ENCODE peak calls at places on chromosomes 4 and X, in eight cellular contexts. S is brain microvascular endothelial cell, R is type B pancreatic cell, Z is fibroblast of mammary gland, V is endothelial cell, I is ascending aorta, N is colonic mucosa, X is endodermal cell. M is an unnamed sample.

GRCh38 chr4:134201216-134202098 is at the start of gene PABPC4L:
- DNase-seq in S (peak; percentile 48), R (peak; percentile 71), Z (peak; percentile 31), V (peak; percentile 19), I (peak; percentile 77), N (peak; percentile 22), X (peak; percentile 80), M (peak; percentile 83)

GRCh38 chrX:3501833-3502535 is 155.5 kb upstream of the MXRA5 start:
- DNase-seq in S (no peak), R (no peak), Z (peak; percentile 50), V (no peak), I (no peak), N (no peak), X (no peak), M (no peak)

GRCh38 chrX:87582453-87582852 is 64.9 kb downstream of the KLHL4 start:
- DNase-seq in S (no peak), R (no peak), Z (no peak), V (no peak), I (no peak), N (no peak), X (no peak), M (no peak)

GRCh38 chrX:145552643-145553042 is 265.0 kb upstream of the SLITRK2 start:
- DNase-seq in S (no peak), R (no peak), Z (peak; percentile 1), V (no peak), I (no peak), N (no peak), X (no peak), M (no peak)

GRCh38 chrX:1355800-1356148 is 19.2 kb downstream of the IL3RA start:
- DNase-seq in S (no peak), R (no peak), Z (no peak), V (no peak), I (no peak), N (no peak), X (peak; percentile 59), M (no peak)

GRCh38 chr4:82372874-82373815 is 646 bp downstream of the HNRNPD start:
- DNase-seq in S (peak; percentile 59), R (no peak), Z (peak; percentile 63), V (peak; percentile 72), I (peak; percentile 83), N (peak; percentile 91), X (peak; percentile 91), M (peak; percentile 94)

GRCh38 chr4:94533405-94534223 is 81.9 kb downstream of the PDLIM5 start:
- DNase-seq in S (no peak), R (no peak), Z (no peak), V (no peak), I (no peak), N (no peak), X (no peak), M (no peak)

GRCh38 chr4:182280439-182281111 is 37.4 kb downstream of the TENM3 start:
- DNase-seq in S (peak; percentile 44), R (no peak), Z (peak; percentile 60), V (no peak), I (no peak), N (no peak), X (no peak), M (no peak)

GRCh38 chr4:73609688-73610087 is 10.5 kb downstream of the RASSF6 start:
- DNase-seq in S (peak; percentile 11), R (no peak), Z (peak; percentile 87), V (no peak), I (no peak), N (no peak), X (no peak), M (no peak)

GRCh38 chr4:5355846-5356245 is 304.6 kb downstream of the STK32B start:
- DNase-seq in S (no peak), R (no peak), Z (no peak), V (no peak), I (no peak), N (no peak), X (no peak), M (no peak)

GRCh38 chrX:17632942-17633341 is 104.4 kb upstream of the SCML1 start:
- DNase-seq in S (no peak), R (no peak), Z (peak; percentile 25), V (no peak), I (no peak), N (no peak), X (no peak), M (no peak)

GRCh38 chr4:8282742-8283141 is 13.2 kb downstream of the HTRA3 start:
- DNase-seq in S (no peak), R (no peak), Z (no peak), V (no peak), I (no peak), N (no peak), X (no peak), M (no peak)

GRCh38 chr4:74501579-74501978 is 56.6 kb downstream of the AREG start:
- DNase-seq in S (peak; percentile 77), R (no peak), Z (peak; percentile 93), V (no peak), I (no peak), N (no peak), X (no peak), M (no peak)

GRCh38 chr4:76689079-76689817 is 208.7 kb downstream of the SOWAHB start:
- DNase-seq in S (no peak), R (peak; percentile 77), Z (no peak), V (peak; percentile 58), I (peak; percentile 71), N (peak; percentile 58), X (peak; percentile 92), M (no peak)

GRCh38 chrX:155662297-155662696 is 49.5 kb upstream of the TMLHE start:
- DNase-seq in S (no peak), R (no peak), Z (peak; percentile 7), V (no peak), I (no peak), N (no peak), X (peak; percentile 44), M (no peak)
- TF ChIP-seq CTCF in S (peak; percentile 45), R (peak; percentile 22), Z (peak; percentile 33), V (peak; percentile 22), I (no peak), N (peak; percentile 23), X (peak; percentile 66), M (no peak)

GRCh38 chr4:65880594-65880993 is 210.3 kb upstream of the EPHA5 start:
- DNase-seq in S (no peak), R (no peak), Z (no peak), V (no peak), I (no peak), N (no peak), X (no peak), M (no peak)
- TF ChIP-seq CTCF in S (no peak), R (no peak), Z (no peak), V (no peak), I (no peak), N (no peak), X (no peak), M (no peak)

GRCh38 chr4:10305816-10306215 is 151.4 kb downstream of the ZNF518B start:
- DNase-seq in S (no peak), R (no peak), Z (peak; percentile 6), V (no peak), I (no peak), N (no peak), X (no peak), M (no peak)
- TF ChIP-seq CTCF in S (no peak), R (no peak), Z (no peak), V (no peak), I (no peak), N (no peak), X (no peak), M (no peak)

DNA sequence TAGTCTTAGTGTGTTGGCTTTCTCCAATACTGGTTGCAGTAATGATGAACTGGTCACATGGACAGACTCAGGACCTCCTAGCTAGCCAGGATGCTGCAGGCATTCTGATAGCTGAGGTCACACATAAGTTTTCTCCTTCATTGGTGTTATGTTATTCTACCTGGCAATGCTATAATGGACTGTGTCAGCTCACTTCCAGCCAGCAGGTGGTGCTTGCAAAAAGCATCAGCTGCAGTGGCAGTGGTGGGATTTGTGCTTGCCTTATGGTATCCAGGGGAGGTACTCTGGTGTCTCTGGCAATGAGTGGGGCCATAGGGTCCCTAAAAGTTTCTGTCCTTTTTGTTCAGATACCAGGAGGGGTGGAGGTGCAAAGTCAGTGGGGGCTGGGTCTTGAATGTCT is 33.6 kb downstream of the ZNF330 start:
- DNase-seq in S (no peak), R (no peak), Z (no peak), V (no peak), I (no peak), N (no peak), X (peak; percentile 65), M (no peak)
- TF ChIP-seq CTCF in S (peak; percentile 23), R (peak; percentile 26), Z (no peak), V (peak; percentile 11), I (no peak), N (no peak), X (peak; percentile 73), M (no peak)

GRCh38 chrX:106959897-106960296 is 39.7 kb downstream of the CLDN2 start:
- DNase-seq in S (peak; percentile 31), R (no peak), Z (peak; percentile 35), V (no peak), I (no peak), N (no peak), X (peak; percentile 36), M (no peak)
- TF ChIP-seq CTCF in S (peak; percentile 54), R (peak; percentile 62), Z (peak; percentile 37), V (no peak), I (no peak), N (peak; percentile 13), X (peak; percentile 57), M (no peak)